ENCODE peak calls at places on chromosome 14, in four cellular contexts. D, L, Z and B are unnamed samples.

GRCh38 chr14:104700747-104701215 is 11.4 kb downstream of the INF2 start:
- DNase-seq in L (peak), D (no peak), Z (no peak), B (no peak)

GRCh38 chr14:49767473-49768300 is at the start of gene KLHDC2:
- DNase-seq in Z (peak), D (peak), L (peak), B (no peak)

GRCh38 chr14:88327497-88327896 is 4.4 kb upstream of the KCNK10 start:
- DNase-seq in L (no peak), Z (no peak), D (no peak), B (no peak)

GRCh38 chr14:77763316-77763715 is 2.4 kb upstream of the SNW1 start:
- DNase-seq in Z (no peak), D (no peak), L (no peak), B (no peak)

GRCh38 chr14:49621114-49621881 is 699 bp downstream of the MGAT2 start:
- DNase-seq in L (no peak), Z (no peak), D (peak), B (no peak)

GRCh38 chr14:96501383-96501745 is 818 bp upstream of the PAPOLA start:
- DNase-seq in Z (no peak), D (no peak), L (no peak), B (no peak)

GRCh38 chr14:51478241-51478640 is 173.5 kb upstream of the FRMD6 start:
- DNase-seq in Z (no peak), D (no peak), L (no peak), B (no peak)

GRCh38 chr14:20686386-20687143 is 2.0 kb upstream of the ANG start:
- DNase-seq in L (no peak), Z (peak), D (no peak), B (no peak)

GRCh38 chr14:22829661-22830328 is at the start of gene MRPL52:
- DNase-seq in D (peak), L (peak), Z (peak), B (no peak)

GRCh38 chr14:91732859-91733477 is 1.1 kb upstream of the CATSPERB start:
- DNase-seq in L (no peak), D (no peak), Z (no peak), B (no peak)

GRCh38 chr14:100762089-100762515 is 35.4 kb downstream of the DLK1 start:
- DNase-seq in L (no peak), Z (peak), D (no peak), B (no peak)

GRCh38 chr14:24941719-24942118 is 108.2 kb downstream of the STXBP6 start:
- DNase-seq in D (peak), Z (no peak), L (no peak), B (no peak)

GRCh38 chr14:68843471-68844209 is 50.8 kb upstream of the ZFP36L1 start:
- DNase-seq in Z (no peak), D (peak), L (peak), B (no peak)

GRCh38 chr14:45085004-45085403 is 1.1 kb downstream of the PRPF39 start:
- DNase-seq in Z (peak), D (no peak), L (no peak), B (no peak)

GRCh38 chr14:77103954-77104353 is 5.9 kb downstream of the CIPC start:
- DNase-seq in D (no peak), Z (no peak), L (no peak), B (no peak)

GRCh38 chr14:24351517-24351916 is 11.7 kb upstream of the RIPK3 start:
- DNase-seq in D (no peak), Z (no peak), L (no peak), B (no peak)

GRCh38 chr14:78195431-78195830 is 25.3 kb downstream of the NRXN3 start:
- DNase-seq in D (no peak), L (no peak), Z (no peak), B (no peak)

GRCh38 chr14:98725196-98725595 is 546.8 kb downstream of the BCL11B start:
- DNase-seq in Z (no peak), D (no peak), L (no peak), B (no peak)

GRCh38 chr14:63205850-63206249 is 1.6 kb downstream of the RHOJ start:
- DNase-seq in L (no peak), D (no peak), Z (no peak), B (no peak)

GRCh38 chr14:89425931-89426330 is 8.9 kb upstream of the FOXN3 start:
- DNase-seq in D (no peak), L (no peak), Z (peak), B (peak)

GRCh38 chr14:95330591-95331370 is 11.1 kb upstream of the CLMN start:
- DNase-seq in Z (no peak), L (no peak), D (no peak), B (no peak)

GRCh38 chr14:95327558-95328374 is 8.1 kb upstream of the CLMN start:
- DNase-seq in L (no peak), D (no peak), Z (no peak), B (peak)

GRCh38 chr14:95331708-95332408 is 12.2 kb upstream of the CLMN start:
- DNase-seq in D (no peak), L (no peak), Z (no peak), B (no peak)

GRCh38 chr14:95328876-95329503 is 9.3 kb upstream of the CLMN start:
- DNase-seq in D (no peak), Z (no peak), L (no peak), B (no peak)

GRCh38 chr14:95329941-95330340 is 10.2 kb upstream of the CLMN start:
- DNase-seq in Z (no peak), D (no peak), L (no peak), B (no peak)
- TF ChIP-seq CREM in Z (no peak), D (no peak), L (no peak), B (no peak)

GRCh38 chr14:32481707-32482106 is 152.6 kb downstream of the AKAP6 start:
- DNase-seq in D (no peak), L (no peak), Z (no peak), B (no peak)

GRCh38 chr14:32477406-32477805 is 148.3 kb downstream of the AKAP6 start:
- DNase-seq in D (no peak), Z (no peak), L (no peak), B (no peak)

GRCh38 chr14:32476532-32476931 is 147.4 kb downstream of the AKAP6 start:
- DNase-seq in D (no peak), L (no peak), Z (no peak), B (no peak)

GRCh38 chr14:32480337-32480736 is 151.2 kb downstream of the AKAP6 start:
- DNase-seq in L (no peak), Z (no peak), D (no peak), B (no peak)

GRCh38 chr14:32478027-32478426 is 148.9 kb downstream of the AKAP6 start:
- DNase-seq in L (no peak), Z (no peak), D (no peak), B (no peak)
- TF ChIP-seq CREM in L (no peak), Z (no peak), D (no peak), B (no peak)

GRCh38 chr14:54104746-54105145 is 148.1 kb upstream of the BMP4 start:
- DNase-seq in Z (no peak), L (no peak), D (no peak), B (no peak)
- TF ChIP-seq CREM in Z (no peak), L (no peak), D (no peak), B (no peak)

GRCh38 chr14:29926701-29927595 is 699 bp downstream of the PRKD1 start:
- DNase-seq in L (peak), Z (peak), D (peak), B (no peak)

GRCh38 chr14:29928342-29928640 is 644 bp upstream of the PRKD1 start:
- DNase-seq in D (peak), L (no peak), Z (no peak), B (no peak)

GRCh38 chr14:29926228-29926627 is 1.4 kb downstream of the PRKD1 start:
- DNase-seq in L (no peak), D (no peak), Z (no peak), B (no peak)

GRCh38 chr14:29925736-29926135 is 1.9 kb downstream of the PRKD1 start:
- DNase-seq in Z (no peak), L (no peak), D (no peak), B (no peak)

DNA sequence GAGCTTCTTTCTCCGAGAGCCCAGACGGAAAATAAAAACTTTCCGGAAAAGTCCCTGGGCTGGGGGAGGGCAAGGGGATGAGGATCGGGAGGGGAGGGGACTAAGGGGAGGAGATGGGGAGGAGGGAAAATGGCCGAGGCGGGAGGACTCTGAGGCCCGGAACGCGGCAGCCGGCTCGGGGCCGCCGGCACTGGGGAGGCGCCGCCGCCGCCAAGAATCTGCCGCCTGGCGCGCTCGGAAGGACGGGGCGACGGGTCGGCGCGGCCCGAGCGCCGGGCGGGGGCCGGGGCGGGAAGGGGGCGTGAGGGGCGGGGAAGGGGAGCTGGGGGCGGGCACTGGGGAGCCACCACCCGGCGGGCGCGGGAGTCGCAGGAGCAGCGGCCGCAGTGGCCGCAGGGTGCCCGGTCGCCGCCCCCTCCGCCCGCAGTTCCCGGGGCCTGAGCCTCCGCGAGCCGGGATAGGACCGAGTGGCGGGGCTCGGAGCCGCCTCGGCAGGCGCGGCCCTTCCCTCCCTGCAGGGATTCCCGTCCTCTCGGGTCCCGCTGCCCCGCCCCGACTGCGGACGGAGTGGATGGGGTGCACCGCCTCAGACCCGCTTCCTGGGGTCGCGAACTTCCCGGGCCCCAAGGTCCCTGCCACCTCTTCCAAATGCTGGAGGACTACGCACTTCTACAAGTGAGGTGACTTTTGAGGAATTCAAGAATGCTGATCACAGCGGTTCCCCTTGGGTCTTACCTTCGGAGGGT is at the start of gene PRKD1:
- DNase-seq in D (peak), Z (peak), L (peak), B (no peak)
- TF ChIP-seq CREM in D (no peak), Z (no peak), L (no peak), B (no peak)

DNA sequence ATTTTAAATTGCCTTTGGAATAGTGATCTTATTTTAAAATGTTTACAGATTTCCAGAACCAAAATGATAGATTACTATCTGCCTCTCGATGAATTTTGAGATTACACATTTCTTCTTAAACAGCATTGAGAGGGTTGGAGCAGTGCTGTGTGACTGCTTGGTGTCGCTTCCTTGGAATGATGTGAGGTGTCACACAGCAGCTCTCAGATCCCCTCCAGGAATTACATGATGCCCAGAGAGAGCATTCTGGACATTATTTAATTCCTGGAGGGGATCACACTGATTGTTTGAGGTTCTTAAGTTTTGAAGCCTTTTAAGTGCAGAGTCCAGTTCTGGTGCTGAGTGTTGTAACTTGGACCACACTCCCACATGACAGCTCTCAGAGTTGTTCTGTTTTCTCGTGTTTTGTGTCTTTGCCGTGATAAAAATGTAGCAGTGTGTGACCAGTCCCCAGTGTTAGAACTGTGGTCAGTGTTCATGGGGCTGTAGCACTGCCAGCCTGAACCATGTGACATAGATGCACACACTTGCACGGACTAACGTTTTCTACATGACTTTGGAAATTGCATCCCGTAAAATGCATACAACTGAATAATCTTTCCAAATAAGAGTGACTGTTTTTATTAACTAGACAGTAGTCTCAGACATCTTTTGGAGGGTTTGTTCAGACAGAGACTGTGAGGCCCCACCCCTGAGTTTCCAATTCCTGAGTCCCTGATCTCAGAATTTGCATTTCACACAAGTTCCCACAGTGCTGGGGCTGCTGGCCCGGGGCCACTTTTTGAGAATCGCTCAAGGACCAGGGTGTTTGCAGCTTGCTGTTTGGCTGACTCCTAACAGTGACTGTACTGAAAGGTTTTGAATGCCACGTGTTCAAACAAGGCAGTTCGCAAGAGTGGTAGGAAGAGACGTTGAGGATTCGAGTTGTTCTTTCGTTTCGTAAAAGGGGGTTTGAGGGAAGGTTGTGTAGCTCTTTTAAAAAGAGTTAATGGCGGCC is 26.0 kb downstream of the XRCC3 start:
- DNase-seq in Z (no peak), L (no peak), D (no peak), B (peak)
- TF ChIP-seq CREM in Z (no peak), L (no peak), D (no peak), B (no peak)

DNA sequence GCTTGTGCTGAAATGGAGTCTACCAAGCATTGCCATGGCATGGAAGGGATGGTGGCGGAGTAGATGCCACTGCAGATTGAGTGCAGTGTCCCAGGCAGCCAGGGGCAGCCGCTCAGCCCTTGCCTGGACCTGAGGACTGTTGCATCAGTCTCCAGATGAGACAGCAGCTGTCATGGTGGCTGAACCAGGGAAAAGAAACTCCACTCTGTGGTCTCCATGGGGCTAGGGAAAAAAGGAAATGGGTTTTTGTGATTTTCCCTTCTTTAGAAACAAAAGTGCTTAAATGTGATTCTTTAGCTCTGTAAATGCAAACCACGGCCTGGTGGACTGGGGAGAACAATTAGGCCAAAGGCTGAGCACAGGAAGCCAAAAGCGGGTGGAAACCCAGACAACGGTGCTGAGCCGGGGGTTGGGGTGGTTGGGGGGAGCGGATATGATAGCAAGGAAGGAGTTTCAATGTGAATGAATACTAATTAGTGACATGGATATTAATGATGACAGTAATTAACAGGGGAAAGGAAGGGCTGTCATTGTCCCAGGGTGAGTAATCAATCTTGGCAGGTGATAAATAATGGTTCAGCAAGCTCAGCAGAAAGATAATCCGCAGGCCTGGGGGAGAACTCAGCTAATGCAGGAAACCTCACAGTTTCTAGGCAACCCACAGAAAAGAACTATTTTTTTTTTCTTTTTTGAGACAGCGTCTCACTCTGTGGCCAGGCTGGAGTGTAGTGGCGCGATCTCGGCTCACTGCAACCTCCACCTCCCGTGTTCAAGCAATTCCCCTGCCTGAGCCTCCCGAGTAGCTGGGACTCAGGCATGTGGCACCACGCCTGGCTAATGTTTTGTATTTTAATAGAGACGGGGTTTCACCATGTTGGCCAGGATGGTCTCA is 442.6 kb downstream of the DPF3 start:
- DNase-seq in L (no peak), D (no peak), Z (no peak), B (peak)
- TF ChIP-seq CREM in L (no peak), D (no peak), Z (no peak), B (peak)

GRCh38 chr14:61620130-61620946 is 75.0 kb upstream of the HIF1A start:
- DNase-seq in D (no peak), Z (peak), L (no peak), B (peak)
- TF ChIP-seq CREM in D (no peak), Z (no peak), L (no peak), B (no peak)

GRCh38 chr14:35367056-35367372 is 37.5 kb downstream of the NFKBIA start:
- DNase-seq in Z (no peak), D (no peak), L (no peak), B (no peak)

GRCh38 chr14:35366048-35366428 is 38.5 kb downstream of the NFKBIA start:
- DNase-seq in D (no peak), Z (no peak), L (no peak), B (no peak)

GRCh38 chr14:35366521-35366976 is 38.0 kb downstream of the NFKBIA start:
- DNase-seq in D (no peak), Z (no peak), L (no peak), B (no peak)

GRCh38 chr14:35362911-35363374 is 41.6 kb downstream of the NFKBIA start:
- DNase-seq in D (no peak), Z (no peak), L (no peak), B (no peak)

GRCh38 chr14:35365130-35366047 is 39.2 kb downstream of the NFKBIA start:
- DNase-seq in L (no peak), Z (peak), D (no peak), B (no peak)
- TF ChIP-seq CREM in L (peak), Z (peak), D (no peak), B (no peak)

GRCh38 chr14:28142400-28143015 is 624.1 kb upstream of the FOXG1 start:
- DNase-seq in D (no peak), L (no peak), Z (no peak), B (no peak)
- TF ChIP-seq CREM in D (no peak), L (no peak), Z (no peak), B (no peak)

GRCh38 chr14:65001758-65002157 is 15.1 kb downstream of the FNTB start:
- DNase-seq in Z (no peak), D (no peak), L (no peak), B (no peak)

GRCh38 chr14:65002586-65003210 is 16.0 kb downstream of the FNTB start:
- DNase-seq in D (no peak), L (no peak), Z (no peak), B (no peak)

GRCh38 chr14:65010211-65010931 is 23.7 kb downstream of the FNTB start:
- DNase-seq in D (no peak), Z (no peak), L (no peak), B (no peak)

GRCh38 chr14:65003394-65003793 is 16.7 kb downstream of the FNTB start:
- DNase-seq in D (no peak), Z (no peak), L (no peak), B (peak)

GRCh38 chr14:65006251-65006721 is 19.6 kb downstream of the FNTB start:
- DNase-seq in Z (no peak), L (peak), D (no peak), B (no peak)
- TF ChIP-seq CREM in Z (no peak), L (no peak), D (no peak), B (no peak)